ENCODE peak calls at places on chromosomes 5 and 9, in eight cellular contexts. One of them, this sample, is unnamed.

GRCh38 chr5:33944543-33945132 is 8.5 kb downstream of the RXFP3 start:
- DNase-seq in mammary epithelial cell: no peak
- DNase-seq in fibroblast of mammary gland: no peak
- DNase-seq in kidney epithelial cell: no peak
- DNase-seq in H9: peak; percentile 62
- DNase-seq in heart right ventricle: no peak
- DNase-seq in CD8-positive, alpha-beta T cell: no peak
- DNase-seq in Calu3: no peak
- DNase-seq in this sample: no peak

GRCh38 chr5:56607551-56607950 is 207.8 kb upstream of the MAP3K1 start:
- DNase-seq in kidney epithelial cell: no peak
- DNase-seq in heart right ventricle: no peak
- DNase-seq in Calu3: no peak
- DNase-seq in fibroblast of mammary gland: no peak
- DNase-seq in mammary epithelial cell: peak; percentile 33
- DNase-seq in H9: no peak
- DNase-seq in CD8-positive, alpha-beta T cell: no peak
- DNase-seq in this sample: peak; percentile 76

GRCh38 chr9:36517131-36517530 is 55.6 kb upstream of the MELK start:
- DNase-seq in kidney epithelial cell: peak; percentile 18
- DNase-seq in Calu3: no peak
- DNase-seq in fibroblast of mammary gland: no peak
- DNase-seq in H9: no peak
- DNase-seq in heart right ventricle: no peak
- DNase-seq in mammary epithelial cell: no peak
- DNase-seq in CD8-positive, alpha-beta T cell: no peak
- DNase-seq in this sample: no peak

GRCh38 chr9:5893591-5894236 is 3.0 kb downstream of the MLANA start:
- DNase-seq in mammary epithelial cell: no peak
- DNase-seq in fibroblast of mammary gland: no peak
- DNase-seq in kidney epithelial cell: no peak
- DNase-seq in CD8-positive, alpha-beta T cell: no peak
- DNase-seq in Calu3: no peak
- DNase-seq in heart right ventricle: no peak
- DNase-seq in H9: no peak
- DNase-seq in this sample: no peak

GRCh38 chr9:116238225-116238624 is 84.6 kb downstream of the PAPPA start:
- DNase-seq in Calu3: no peak
- DNase-seq in mammary epithelial cell: peak; percentile 68
- DNase-seq in H9: no peak
- DNase-seq in kidney epithelial cell: peak; percentile 55
- DNase-seq in fibroblast of mammary gland: peak; percentile 90
- DNase-seq in CD8-positive, alpha-beta T cell: no peak
- DNase-seq in heart right ventricle: no peak
- DNase-seq in this sample: peak; percentile 64

GRCh38 chr9:132931178-132931735 is 13.2 kb downstream of the TSC1 start:
- DNase-seq in Calu3: no peak
- DNase-seq in mammary epithelial cell: no peak
- DNase-seq in heart right ventricle: no peak
- DNase-seq in H9: no peak
- DNase-seq in fibroblast of mammary gland: no peak
- DNase-seq in CD8-positive, alpha-beta T cell: no peak
- DNase-seq in kidney epithelial cell: no peak
- DNase-seq in this sample: no peak

GRCh38 chr5:37886207-37886905 is 46.5 kb upstream of the GDNF start:
- DNase-seq in Calu3: no peak
- DNase-seq in CD8-positive, alpha-beta T cell: no peak
- DNase-seq in H9: no peak
- DNase-seq in heart right ventricle: no peak
- DNase-seq in kidney epithelial cell: no peak
- DNase-seq in mammary epithelial cell: no peak
- DNase-seq in fibroblast of mammary gland: no peak
- DNase-seq in this sample: no peak

GRCh38 chr5:88875609-88876234 is 7.3 kb downstream of the MEF2C start:
- DNase-seq in heart right ventricle: no peak
- DNase-seq in fibroblast of mammary gland: no peak
- DNase-seq in H9: no peak
- DNase-seq in CD8-positive, alpha-beta T cell: no peak
- DNase-seq in Calu3: no peak
- DNase-seq in kidney epithelial cell: no peak
- DNase-seq in mammary epithelial cell: no peak
- DNase-seq in this sample: no peak

GRCh38 chr5:58069846-58070245 is 390.0 kb downstream of the PLK2 start:
- DNase-seq in CD8-positive, alpha-beta T cell: no peak
- DNase-seq in heart right ventricle: no peak
- DNase-seq in H9: no peak
- DNase-seq in mammary epithelial cell: no peak
- DNase-seq in fibroblast of mammary gland: no peak
- DNase-seq in kidney epithelial cell: no peak
- DNase-seq in Calu3: peak; percentile 6
- DNase-seq in this sample: peak; percentile 54

GRCh38 chr9:123893831-123894460 is 36.0 kb downstream of the DENND1A start:
- DNase-seq in mammary epithelial cell: no peak
- DNase-seq in CD8-positive, alpha-beta T cell: no peak
- DNase-seq in Calu3: no peak
- DNase-seq in H9: no peak
- DNase-seq in kidney epithelial cell: no peak
- DNase-seq in heart right ventricle: no peak
- DNase-seq in fibroblast of mammary gland: peak; percentile 79
- DNase-seq in this sample: peak; percentile 23

GRCh38 chr9:70983723-70984280 is 137.6 kb downstream of the TRPM3 start:
- DNase-seq in fibroblast of mammary gland: no peak
- DNase-seq in kidney epithelial cell: no peak
- DNase-seq in mammary epithelial cell: no peak
- DNase-seq in CD8-positive, alpha-beta T cell: no peak
- DNase-seq in heart right ventricle: no peak
- DNase-seq in Calu3: no peak
- DNase-seq in H9: no peak
- DNase-seq in this sample: no peak

GRCh38 chr5:91301459-91301858 is 81.7 kb downstream of the ARRDC3 start:
- DNase-seq in mammary epithelial cell: no peak
- DNase-seq in H9: no peak
- DNase-seq in Calu3: no peak
- DNase-seq in fibroblast of mammary gland: peak; percentile 93
- DNase-seq in CD8-positive, alpha-beta T cell: no peak
- DNase-seq in kidney epithelial cell: no peak
- DNase-seq in heart right ventricle: no peak
- DNase-seq in this sample: peak; percentile 83

GRCh38 chr9:132201780-132202703 is 40.2 kb downstream of the NTNG2 start:
- DNase-seq in heart right ventricle: no peak
- DNase-seq in mammary epithelial cell: no peak
- DNase-seq in CD8-positive, alpha-beta T cell: no peak
- DNase-seq in fibroblast of mammary gland: no peak
- DNase-seq in kidney epithelial cell: no peak
- DNase-seq in H9: no peak
- DNase-seq in Calu3: no peak
- DNase-seq in this sample: no peak

GRCh38 chr5:83375049-83375710 is 96.4 kb upstream of the VCAN start:
- DNase-seq in CD8-positive, alpha-beta T cell: no peak
- DNase-seq in kidney epithelial cell: no peak
- DNase-seq in heart right ventricle: no peak
- DNase-seq in Calu3: no peak
- DNase-seq in fibroblast of mammary gland: peak; percentile 61
- DNase-seq in H9: no peak
- DNase-seq in mammary epithelial cell: no peak
- DNase-seq in this sample: no peak

GRCh38 chr5:85049020-85049419 is 664.3 kb upstream of the EDIL3 start:
- DNase-seq in heart right ventricle: no peak
- DNase-seq in CD8-positive, alpha-beta T cell: no peak
- DNase-seq in H9: peak; percentile 50
- DNase-seq in Calu3: peak; percentile 6
- DNase-seq in mammary epithelial cell: peak; percentile 35
- DNase-seq in fibroblast of mammary gland: peak; percentile 37
- DNase-seq in kidney epithelial cell: peak; percentile 2
- DNase-seq in this sample: peak; percentile 64
- TF ChIP-seq CTCF in heart right ventricle: peak; percentile 45
- TF ChIP-seq CTCF in CD8-positive, alpha-beta T cell: no peak
- TF ChIP-seq CTCF in H9: peak; percentile 73
- TF ChIP-seq CTCF in Calu3: peak; percentile 39
- TF ChIP-seq CTCF in mammary epithelial cell: peak; percentile 62
- TF ChIP-seq CTCF in fibroblast of mammary gland: peak; percentile 24
- TF ChIP-seq CTCF in kidney epithelial cell: peak; percentile 45
- TF ChIP-seq CTCF in this sample: peak; percentile 57

GRCh38 chr5:176361437-176362097 is at the start of gene KIAA1191:
- DNase-seq in fibroblast of mammary gland: peak; percentile 86
- DNase-seq in Calu3: peak; percentile 95
- DNase-seq in mammary epithelial cell: peak; percentile 86
- DNase-seq in heart right ventricle: peak; percentile 97
- DNase-seq in H9: peak; percentile 92
- DNase-seq in CD8-positive, alpha-beta T cell: peak; percentile 97
- DNase-seq in kidney epithelial cell: peak; percentile 74
- DNase-seq in this sample: peak; percentile 93
- TF ChIP-seq CTCF in fibroblast of mammary gland: peak; percentile 4
- TF ChIP-seq CTCF in Calu3: no peak
- TF ChIP-seq CTCF in mammary epithelial cell: peak; percentile 44
- TF ChIP-seq CTCF in heart right ventricle: peak; percentile 51
- TF ChIP-seq CTCF in H9: no peak
- TF ChIP-seq CTCF in CD8-positive, alpha-beta T cell: no peak
- TF ChIP-seq CTCF in kidney epithelial cell: peak; percentile 24
- TF ChIP-seq CTCF in this sample: peak; percentile 8

DNA sequence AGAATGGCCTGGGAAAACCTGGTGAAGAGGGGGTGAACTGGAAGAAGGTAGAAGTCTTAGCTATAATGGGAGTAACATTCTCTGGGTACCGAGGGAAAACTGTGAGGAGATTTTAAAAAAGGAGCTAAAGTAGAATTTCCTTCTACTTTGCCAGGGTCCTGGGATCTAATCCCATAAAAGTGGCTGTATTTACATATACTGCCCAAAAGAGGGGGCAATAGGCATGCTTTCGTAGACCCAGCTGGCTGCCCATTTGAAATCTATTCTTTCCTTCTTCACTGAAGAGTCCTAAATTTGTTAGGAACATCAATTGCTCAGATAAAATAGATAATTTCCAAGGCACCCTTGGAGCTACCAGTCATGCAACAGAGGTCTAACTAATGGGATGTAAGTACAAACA is 159.2 kb downstream of the CDC42SE2 start:
- DNase-seq in kidney epithelial cell: no peak
- DNase-seq in mammary epithelial cell: no peak
- DNase-seq in heart right ventricle: no peak
- DNase-seq in H9: no peak
- DNase-seq in fibroblast of mammary gland: peak; percentile 46
- DNase-seq in Calu3: no peak
- DNase-seq in CD8-positive, alpha-beta T cell: no peak
- DNase-seq in this sample: no peak
- TF ChIP-seq CTCF in kidney epithelial cell: peak; percentile 31
- TF ChIP-seq CTCF in mammary epithelial cell: peak; percentile 33
- TF ChIP-seq CTCF in heart right ventricle: peak; percentile 51
- TF ChIP-seq CTCF in H9: peak; percentile 65
- TF ChIP-seq CTCF in fibroblast of mammary gland: peak; percentile 54
- TF ChIP-seq CTCF in Calu3: peak; percentile 54
- TF ChIP-seq CTCF in CD8-positive, alpha-beta T cell: no peak
- TF ChIP-seq CTCF in this sample: peak; percentile 26

DNA sequence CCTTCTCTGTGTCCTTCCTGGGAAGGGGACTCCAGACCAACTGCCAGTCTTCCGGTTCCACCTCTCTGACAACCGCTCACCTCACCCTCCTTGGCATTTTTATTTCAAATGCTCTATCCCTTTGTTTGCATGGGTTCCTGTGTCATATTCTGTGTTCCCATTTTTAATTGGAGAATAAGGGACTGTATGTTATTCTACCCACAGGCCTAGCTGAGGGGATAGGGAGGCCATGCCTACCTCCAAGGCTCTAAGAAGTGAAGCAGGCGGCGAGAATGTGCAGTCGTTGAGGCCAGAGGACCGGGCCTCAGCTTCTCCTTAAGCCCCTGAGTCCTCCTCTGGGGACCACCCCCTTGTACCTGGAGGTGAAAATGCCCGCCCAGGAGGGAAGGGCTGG is 936 bp upstream of the WDR5 start:
- DNase-seq in mammary epithelial cell: peak; percentile 24
- DNase-seq in CD8-positive, alpha-beta T cell: no peak
- DNase-seq in H9: peak; percentile 49
- DNase-seq in fibroblast of mammary gland: no peak
- DNase-seq in heart right ventricle: no peak
- DNase-seq in kidney epithelial cell: no peak
- DNase-seq in Calu3: no peak
- DNase-seq in this sample: no peak
- TF ChIP-seq CTCF in mammary epithelial cell: no peak
- TF ChIP-seq CTCF in CD8-positive, alpha-beta T cell: no peak
- TF ChIP-seq CTCF in H9: no peak
- TF ChIP-seq CTCF in fibroblast of mammary gland: no peak
- TF ChIP-seq CTCF in heart right ventricle: no peak
- TF ChIP-seq CTCF in kidney epithelial cell: no peak
- TF ChIP-seq CTCF in Calu3: no peak
- TF ChIP-seq CTCF in this sample: no peak